ENCODE peak calls at places on chromosomes 16 and 17, in seven cellular contexts. One of them, this sample, is unnamed.

GRCh38 chr16:4558026-4558425 is 1.9 kb downstream of the C16orf96 start:
- DNase-seq in activated CD4-positive, alpha-beta memory T cell treated with anti-CD3 and anti-CD28 coated beads for 36 hours: no peak
- DNase-seq in OCI-LY7: no peak
- DNase-seq in GM23248: no peak
- DNase-seq in activated T-cell treated with anti-CD3 and anti-CD28 coated beads for 4 hours: no peak
- DNase-seq in choroid plexus epithelial cell: peak
- DNase-seq in EH: no peak
- DNase-seq in this sample: no peak

GRCh38 chr16:30142672-30143346 is 19.8 kb upstream of the MAPK3 start:
- DNase-seq in activated T-cell treated with anti-CD3 and anti-CD28 coated beads for 4 hours: no peak
- DNase-seq in OCI-LY7: peak
- DNase-seq in EH: no peak
- DNase-seq in choroid plexus epithelial cell: no peak
- DNase-seq in GM23248: peak
- DNase-seq in activated CD4-positive, alpha-beta memory T cell treated with anti-CD3 and anti-CD28 coated beads for 36 hours: peak
- DNase-seq in this sample: no peak

GRCh38 chr16:20871258-20871657 is 28.9 kb downstream of the DCUN1D3 start:
- DNase-seq in activated CD4-positive, alpha-beta memory T cell treated with anti-CD3 and anti-CD28 coated beads for 36 hours: no peak
- DNase-seq in GM23248: no peak
- DNase-seq in choroid plexus epithelial cell: no peak
- DNase-seq in EH: no peak
- DNase-seq in activated T-cell treated with anti-CD3 and anti-CD28 coated beads for 4 hours: no peak
- DNase-seq in OCI-LY7: no peak
- DNase-seq in this sample: no peak

GRCh38 chr16:143047-143446 is 4.6 kb upstream of the NPRL3 start:
- DNase-seq in OCI-LY7: no peak
- DNase-seq in EH: no peak
- DNase-seq in choroid plexus epithelial cell: no peak
- DNase-seq in GM23248: no peak
- DNase-seq in activated CD4-positive, alpha-beta memory T cell treated with anti-CD3 and anti-CD28 coated beads for 36 hours: no peak
- DNase-seq in activated T-cell treated with anti-CD3 and anti-CD28 coated beads for 4 hours: no peak
- DNase-seq in this sample: no peak

GRCh38 chr17:66089764-66090163 is 102.2 kb downstream of the CEP112 start:
- DNase-seq in activated T-cell treated with anti-CD3 and anti-CD28 coated beads for 4 hours: no peak
- DNase-seq in OCI-LY7: no peak
- DNase-seq in choroid plexus epithelial cell: no peak
- DNase-seq in GM23248: no peak
- DNase-seq in activated CD4-positive, alpha-beta memory T cell treated with anti-CD3 and anti-CD28 coated beads for 36 hours: no peak
- DNase-seq in EH: no peak
- DNase-seq in this sample: no peak

GRCh38 chr16:12362482-12363458 is 386.2 kb downstream of the SNX29 start:
- DNase-seq in choroid plexus epithelial cell: no peak
- DNase-seq in activated CD4-positive, alpha-beta memory T cell treated with anti-CD3 and anti-CD28 coated beads for 36 hours: no peak
- DNase-seq in GM23248: peak
- DNase-seq in activated T-cell treated with anti-CD3 and anti-CD28 coated beads for 4 hours: no peak
- DNase-seq in EH: peak
- DNase-seq in OCI-LY7: no peak
- DNase-seq in this sample: no peak

GRCh38 chr16:56195151-56195550 is 3.9 kb downstream of the GNAO1 start:
- DNase-seq in OCI-LY7: no peak
- DNase-seq in EH: peak
- DNase-seq in choroid plexus epithelial cell: no peak
- DNase-seq in activated T-cell treated with anti-CD3 and anti-CD28 coated beads for 4 hours: no peak
- DNase-seq in GM23248: no peak
- DNase-seq in activated CD4-positive, alpha-beta memory T cell treated with anti-CD3 and anti-CD28 coated beads for 36 hours: no peak
- DNase-seq in this sample: no peak

GRCh38 chr16:87240211-87241134 is 76.7 kb downstream of the C16orf95 start:
- DNase-seq in activated CD4-positive, alpha-beta memory T cell treated with anti-CD3 and anti-CD28 coated beads for 36 hours: no peak
- DNase-seq in EH: peak
- DNase-seq in activated T-cell treated with anti-CD3 and anti-CD28 coated beads for 4 hours: no peak
- DNase-seq in GM23248: peak
- DNase-seq in OCI-LY7: no peak
- DNase-seq in choroid plexus epithelial cell: peak
- DNase-seq in this sample: no peak

GRCh38 chr17:38598536-38598935 is 7.2 kb downstream of the SRCIN1 start:
- DNase-seq in activated T-cell treated with anti-CD3 and anti-CD28 coated beads for 4 hours: no peak
- DNase-seq in EH: peak
- DNase-seq in OCI-LY7: peak
- DNase-seq in GM23248: peak
- DNase-seq in activated CD4-positive, alpha-beta memory T cell treated with anti-CD3 and anti-CD28 coated beads for 36 hours: peak
- DNase-seq in choroid plexus epithelial cell: peak
- DNase-seq in this sample: no peak

GRCh38 chr17:74429604-74430384 is 2.1 kb upstream of the GPRC5C start:
- DNase-seq in EH: no peak
- DNase-seq in choroid plexus epithelial cell: no peak
- DNase-seq in activated CD4-positive, alpha-beta memory T cell treated with anti-CD3 and anti-CD28 coated beads for 36 hours: no peak
- DNase-seq in GM23248: no peak
- DNase-seq in activated T-cell treated with anti-CD3 and anti-CD28 coated beads for 4 hours: no peak
- DNase-seq in OCI-LY7: no peak
- DNase-seq in this sample: no peak

GRCh38 chr17:16214190-16215001 is 938 bp downstream of the NCOR1 start:
- DNase-seq in EH: peak
- DNase-seq in OCI-LY7: no peak
- DNase-seq in activated T-cell treated with anti-CD3 and anti-CD28 coated beads for 4 hours: no peak
- DNase-seq in activated CD4-positive, alpha-beta memory T cell treated with anti-CD3 and anti-CD28 coated beads for 36 hours: no peak
- DNase-seq in GM23248: peak
- DNase-seq in choroid plexus epithelial cell: no peak
- DNase-seq in this sample: no peak

GRCh38 chr16:75002474-75002873 is 3.6 kb downstream of the ZNRF1 start:
- DNase-seq in GM23248: no peak
- DNase-seq in activated T-cell treated with anti-CD3 and anti-CD28 coated beads for 4 hours: no peak
- DNase-seq in activated CD4-positive, alpha-beta memory T cell treated with anti-CD3 and anti-CD28 coated beads for 36 hours: no peak
- DNase-seq in choroid plexus epithelial cell: no peak
- DNase-seq in OCI-LY7: no peak
- DNase-seq in EH: no peak
- DNase-seq in this sample: no peak

GRCh38 chr17:1473841-1474240 is 17.8 kb upstream of the CRK start:
- DNase-seq in activated T-cell treated with anti-CD3 and anti-CD28 coated beads for 4 hours: no peak
- DNase-seq in GM23248: no peak
- DNase-seq in choroid plexus epithelial cell: no peak
- DNase-seq in OCI-LY7: no peak
- DNase-seq in activated CD4-positive, alpha-beta memory T cell treated with anti-CD3 and anti-CD28 coated beads for 36 hours: peak
- DNase-seq in EH: no peak
- DNase-seq in this sample: no peak

GRCh38 chr16:17368951-17369350 is 101.8 kb downstream of the XYLT1 start:
- DNase-seq in EH: no peak
- DNase-seq in activated T-cell treated with anti-CD3 and anti-CD28 coated beads for 4 hours: no peak
- DNase-seq in OCI-LY7: no peak
- DNase-seq in choroid plexus epithelial cell: no peak
- DNase-seq in activated CD4-positive, alpha-beta memory T cell treated with anti-CD3 and anti-CD28 coated beads for 36 hours: peak
- DNase-seq in GM23248: no peak
- DNase-seq in this sample: no peak

GRCh38 chr16:16019488-16019887 is 70.1 kb downstream of the ABCC1 start:
- DNase-seq in EH: peak
- DNase-seq in GM23248: peak
- DNase-seq in OCI-LY7: no peak
- DNase-seq in choroid plexus epithelial cell: peak
- DNase-seq in activated CD4-positive, alpha-beta memory T cell treated with anti-CD3 and anti-CD28 coated beads for 36 hours: no peak
- DNase-seq in activated T-cell treated with anti-CD3 and anti-CD28 coated beads for 4 hours: no peak
- DNase-seq in this sample: no peak

GRCh38 chr17:48510761-48511604 is 19.8 kb downstream of the HOXB1 start:
- DNase-seq in choroid plexus epithelial cell: no peak
- DNase-seq in EH: no peak
- DNase-seq in activated CD4-positive, alpha-beta memory T cell treated with anti-CD3 and anti-CD28 coated beads for 36 hours: peak
- DNase-seq in OCI-LY7: no peak
- DNase-seq in GM23248: peak
- DNase-seq in activated T-cell treated with anti-CD3 and anti-CD28 coated beads for 4 hours: no peak
- DNase-seq in this sample: no peak

GRCh38 chr17:13272296-13272695 is 254.5 kb upstream of the ELAC2 start:
- DNase-seq in activated T-cell treated with anti-CD3 and anti-CD28 coated beads for 4 hours: no peak
- DNase-seq in EH: no peak
- DNase-seq in GM23248: peak
- DNase-seq in choroid plexus epithelial cell: no peak
- DNase-seq in OCI-LY7: no peak
- DNase-seq in activated CD4-positive, alpha-beta memory T cell treated with anti-CD3 and anti-CD28 coated beads for 36 hours: no peak
- DNase-seq in this sample: no peak

GRCh38 chr17:75034236-75034908 is 12.4 kb downstream of the ATP5PD start:
- DNase-seq in choroid plexus epithelial cell: peak
- DNase-seq in EH: peak
- DNase-seq in GM23248: peak
- DNase-seq in activated CD4-positive, alpha-beta memory T cell treated with anti-CD3 and anti-CD28 coated beads for 36 hours: peak
- DNase-seq in OCI-LY7: peak
- DNase-seq in activated T-cell treated with anti-CD3 and anti-CD28 coated beads for 4 hours: peak
- DNase-seq in this sample: peak